ENCODE peak calls at places on chromosomes 6 and 20, in six cellular contexts. P is OCI-LY7, D is cardiac muscle cell, K is left ventricle myocardium inferior, G is neuronal stem cell, Y is heart left ventricle. W is an unnamed sample. For H3K9me3, the result is how much of the 10 kb centered on the place peaks cover.

GRCh38 chr20:34637245-34638185 is 39.4 kb downstream of the PIGU start:
- DNase-seq in P (no peak), D (peak), K (no peak), G (no peak), Y (no peak), W (no peak)

GRCh38 chr6:135651964-135652755 is 154.6 kb upstream of the AHI1 start:
- DNase-seq in P (no peak), D (no peak), K (no peak), G (no peak), Y (no peak), W (no peak)

GRCh38 chr6:53302678-53303360 is 45.9 kb downstream of the ELOVL5 start:
- DNase-seq in P (no peak), D (peak), K (no peak), G (no peak), Y (no peak), W (no peak)

GRCh38 chr6:100456178-100456880 is 8.4 kb downstream of the SIM1 start:
- DNase-seq in P (no peak), D (no peak), K (no peak), G (no peak), Y (no peak), W (no peak)

GRCh38 chr6:9121551-9121950 is 686.2 kb upstream of the SLC35B3 start:
- DNase-seq in P (no peak), D (no peak), K (no peak), G (no peak), Y (no peak), W (no peak)

GRCh38 chr6:56065408-56065807 is 182.0 kb downstream of the COL21A1 start:
- DNase-seq in P (no peak), D (no peak), K (no peak), G (no peak), Y (no peak), W (no peak)

GRCh38 chr6:122548820-122549219 is 61.4 kb upstream of the PKIB start:
- DNase-seq in P (no peak), D (no peak), K (no peak), G (no peak), Y (no peak), W (no peak)

GRCh38 chr20:3686867-3687321 is 5.1 kb upstream of the ADAM33 start:
- DNase-seq in P (no peak), D (peak), K (peak), G (no peak), Y (peak), W (peak)

GRCh38 chr6:56204134-56204533 is 43.2 kb downstream of the COL21A1 start:
- DNase-seq in P (no peak), D (no peak), K (no peak), G (no peak), Y (no peak), W (no peak)

GRCh38 chr6:102026649-102027048 is 633.1 kb downstream of the GRIK2 start:
- DNase-seq in P (no peak), D (no peak), K (no peak), G (no peak), Y (no peak), W (no peak)

GRCh38 chr6:39964094-39964493 is 29.8 kb upstream of the MOCS1 start:
- DNase-seq in P (no peak), D (no peak), K (no peak), G (no peak), Y (no peak), W (no peak)

GRCh38 chr6:67898875-67899274 is 736.2 kb upstream of the ADGRB3 start:
- DNase-seq in P (no peak), D (no peak), K (no peak), G (no peak), Y (no peak), W (no peak)

GRCh38 chr6:8180327-8181161 is 78.2 kb upstream of the EEF1E1 start:
- DNase-seq in P (no peak), D (peak), K (no peak), G (peak), Y (no peak), W (no peak)

GRCh38 chr6:128513878-128514277 is 6.5 kb downstream of the PTPRK start:
- DNase-seq in P (no peak), D (no peak), K (no peak), G (no peak), Y (no peak), W (no peak)

GRCh38 chr6:154139894-154140293 is 100.9 kb downstream of the OPRM1 start:
- DNase-seq in P (no peak), D (no peak), K (no peak), G (no peak), Y (no peak), W (no peak)

GRCh38 chr6:129766959-129767728 is 57.2 kb upstream of the ARHGAP18 start:
- DNase-seq in P (no peak), D (peak), K (peak), G (peak), Y (no peak), W (peak)

GRCh38 chr20:23268792-23269354 is 81.7 kb upstream of the NXT1 start:
- DNase-seq in P (peak), D (no peak), K (no peak), G (no peak), Y (no peak), W (no peak)

GRCh38 chr20:9054176-9054575 is 14.7 kb upstream of the PLCB4 start:
- DNase-seq in P (no peak), D (no peak), K (no peak), G (no peak), Y (no peak), W (no peak)

GRCh38 chr6:161094904-161095440 is 103.4 kb downstream of the MAP3K4 start:
- DNase-seq in P (no peak), D (no peak), K (no peak), G (no peak), Y (no peak), W (no peak)

GRCh38 chr6:132202569-132202968 is 198.7 kb downstream of the MOXD1 start:
- DNase-seq in P (no peak), D (peak), K (no peak), G (no peak), Y (peak), W (no peak)

GRCh38 chr20:62926229-62927127 is at the start of gene DIDO1:
- DNase-seq in P (peak), D (peak), K (peak), G (peak), Y (peak), W (peak)

GRCh38 chr6:156794963-156795362 is 17.8 kb downstream of the ARID1B start:
- DNase-seq in P (no peak), D (no peak), K (no peak), G (no peak), Y (no peak), W (no peak)

GRCh38 chr20:41390889-41391288 is 24.3 kb upstream of the EMILIN3 start:
- DNase-seq in P (no peak), D (no peak), K (no peak), G (no peak), Y (no peak), W (no peak)

GRCh38 chr6:114740547-114740946 is 397.7 kb upstream of the HS3ST5 start:
- DNase-seq in P (no peak), D (no peak), K (no peak), G (no peak), Y (no peak), W (no peak)

GRCh38 chr6:166500246-166500645 is 86.2 kb downstream of the RAMACL start:
- DNase-seq in P (no peak), D (no peak), K (no peak), G (no peak), Y (no peak), W (no peak)

GRCh38 chr6:43089467-43089866 is 13.4 kb downstream of the PTK7 start:
- DNase-seq in P (no peak), D (no peak), K (no peak), G (no peak), Y (no peak), W (no peak)

GRCh38 chr20:58192567-58192966 is 35.9 kb downstream of the ANKRD60 start:
- DNase-seq in P (peak), D (no peak), K (no peak), G (no peak), Y (no peak), W (no peak)

GRCh38 chr6:131029661-131030297 is 33.3 kb downstream of the EPB41L2 start:
- DNase-seq in P (no peak), D (peak), K (no peak), G (peak), Y (no peak), W (no peak)

GRCh38 chr6:72175936-72176335 is 289.6 kb downstream of the RIMS1 start:
- DNase-seq in P (no peak), D (peak), K (no peak), G (no peak), Y (no peak), W (no peak)

GRCh38 chr6:37517411-37517812 is 17.7 kb upstream of the CCDC167 start:
- DNase-seq in P (no peak), D (no peak), K (no peak), G (no peak), Y (no peak), W (no peak)

GRCh38 chr6:159981171-159981571 is 12.3 kb downstream of the IGF2R start:
- DNase-seq in P (no peak), D (no peak), K (no peak), G (no peak), Y (no peak), W (no peak)

GRCh38 chr6:130143709-130144108 is 79.0 kb downstream of the SAMD3 start:
- DNase-seq in P (no peak), D (no peak), K (no peak), G (no peak), Y (no peak), W (no peak)

GRCh38 chr6:166643907-166644590 is 17.0 kb upstream of the RPS6KA2 start:
- DNase-seq in P (no peak), D (no peak), K (no peak), G (no peak), Y (no peak), W (no peak)

GRCh38 chr6:83600531-83600930 is 88.2 kb downstream of the PRSS35 start:
- DNase-seq in P (no peak), D (no peak), K (no peak), G (no peak), Y (no peak), W (no peak)

GRCh38 chr6:11714798-11715285 is 63.8 kb downstream of the ADTRP start:
- DNase-seq in P (no peak), D (no peak), K (no peak), G (no peak), Y (no peak), W (no peak)

GRCh38 chr6:7910298-7910653 is 312 bp downstream of the TXNDC5 start:
- DNase-seq in P (no peak), D (no peak), K (no peak), G (no peak), Y (no peak), W (peak)

GRCh38 chr6:143778926-143779325 is 64.2 kb upstream of the LTV1 start:
- DNase-seq in P (no peak), D (no peak), K (no peak), G (no peak), Y (no peak), W (no peak)

GRCh38 chr6:143783077-143783476 is 60.1 kb upstream of the LTV1 start:
- DNase-seq in P (no peak), D (no peak), K (no peak), G (no peak), Y (no peak), W (no peak)

GRCh38 chr6:143782517-143782916 is 60.6 kb upstream of the LTV1 start:
- DNase-seq in P (no peak), D (no peak), K (no peak), G (no peak), Y (no peak), W (no peak)

DNA sequence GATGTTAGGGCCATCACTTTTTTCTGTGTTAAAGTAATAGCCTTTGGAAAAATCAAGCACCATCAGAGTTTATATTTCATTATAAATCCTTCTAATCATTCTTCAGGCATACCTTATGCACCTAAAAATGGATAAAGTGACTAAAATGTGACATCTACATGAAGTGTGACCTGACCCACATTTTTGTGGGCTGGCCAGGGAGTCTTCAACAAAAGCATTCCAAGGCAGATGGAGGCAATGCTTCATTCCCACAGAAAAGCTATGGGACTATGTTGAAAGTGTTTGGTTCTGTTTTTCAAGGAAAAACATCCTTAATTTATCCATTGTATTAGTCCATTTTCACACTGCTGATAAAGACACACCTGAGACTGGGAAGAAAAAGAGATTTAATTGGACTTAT is 58.8 kb upstream of the LTV1 start:
- DNase-seq in P (no peak), D (no peak), K (no peak), G (no peak), Y (no peak), W (no peak)
- H3K9me3 ChIP-seq in P (under half), D (under half), K (under half), G (under half), Y (under half), W (under half)

GRCh38 chr6:107032051-107032450 is 4.1 kb downstream of the MTRES1 start:
- DNase-seq in P (no peak), D (no peak), K (no peak), G (no peak), Y (no peak), W (no peak)

GRCh38 chr6:107030151-107030550 is 2.2 kb downstream of the MTRES1 start:
- DNase-seq in P (no peak), D (no peak), K (no peak), G (no peak), Y (no peak), W (no peak)

DNA sequence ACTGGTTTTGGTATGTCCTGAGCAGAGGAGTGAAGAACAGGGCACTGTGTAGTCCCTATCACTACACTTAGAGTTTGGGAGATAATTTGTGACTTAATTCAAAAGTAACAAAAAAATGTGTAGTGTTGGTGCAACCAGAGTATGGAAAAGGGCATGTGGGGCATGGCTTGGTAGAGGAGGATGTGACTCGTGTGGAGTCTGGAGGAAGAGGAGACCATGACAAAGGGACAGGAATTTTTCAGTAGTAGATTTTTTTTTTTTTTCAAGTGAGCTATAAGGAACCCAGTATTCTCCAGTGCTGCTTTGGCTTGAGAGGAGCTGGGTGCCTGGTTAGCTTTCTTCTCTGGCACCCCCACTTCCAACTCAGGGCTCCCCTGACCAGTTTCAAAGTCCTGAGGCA is 5.1 kb downstream of the MTRES1 start:
- DNase-seq in P (no peak), D (no peak), K (no peak), G (no peak), Y (no peak), W (no peak)
- H3K9me3 ChIP-seq in P (under half), D (under half), K (under half), G (under half), Y (under half), W (under half)

DNA sequence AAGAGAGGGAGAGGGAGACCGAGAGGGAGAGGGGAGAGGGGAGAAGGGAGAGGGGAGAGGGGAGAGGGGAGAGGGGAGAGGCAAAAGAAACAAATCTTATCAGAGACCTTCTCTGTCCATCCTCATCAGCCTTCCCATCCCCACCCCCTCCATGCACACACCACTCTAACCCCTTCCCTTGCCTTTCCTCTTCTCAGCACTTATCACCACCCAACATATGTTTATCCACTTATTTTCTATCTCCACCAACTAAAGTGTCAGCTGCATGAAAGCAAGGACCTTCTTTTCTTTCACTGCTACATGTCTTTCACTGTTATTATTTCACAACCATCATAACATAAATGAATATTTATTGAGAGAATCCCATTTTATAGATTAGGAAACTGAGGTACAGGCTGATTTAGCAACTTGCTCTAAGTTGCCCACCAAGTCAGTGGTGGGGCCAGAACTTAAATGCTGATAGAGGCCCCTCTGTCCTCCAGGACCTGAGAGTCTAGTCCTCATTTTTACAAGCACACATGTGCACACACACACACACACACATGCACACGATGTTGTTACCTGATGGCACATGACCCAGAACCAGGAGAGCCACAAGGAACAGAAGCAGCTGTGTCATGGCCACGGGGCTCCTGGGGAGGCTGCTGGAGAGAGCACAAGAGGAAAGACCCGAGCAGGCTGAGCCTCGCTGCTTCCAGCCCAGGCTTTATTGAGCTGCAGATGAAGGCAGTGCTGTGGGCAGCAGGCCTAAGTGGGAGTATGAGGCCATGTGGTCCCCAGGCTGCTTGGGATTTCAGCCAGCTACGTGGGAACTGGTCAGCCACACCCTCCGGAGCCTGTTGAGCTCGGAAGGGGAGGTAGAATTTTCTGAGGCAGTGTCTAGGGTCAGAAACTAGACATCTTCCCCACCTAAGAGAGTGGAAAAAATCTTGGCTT is 2.3 kb downstream of the DEFB124 start:
- DNase-seq in P (no peak), D (peak), K (peak), G (no peak), Y (no peak), W (no peak)
- H3K9me3 ChIP-seq in P (under half), D (under half), K (under half), G (under half), Y (under half), W (under half)

DNA sequence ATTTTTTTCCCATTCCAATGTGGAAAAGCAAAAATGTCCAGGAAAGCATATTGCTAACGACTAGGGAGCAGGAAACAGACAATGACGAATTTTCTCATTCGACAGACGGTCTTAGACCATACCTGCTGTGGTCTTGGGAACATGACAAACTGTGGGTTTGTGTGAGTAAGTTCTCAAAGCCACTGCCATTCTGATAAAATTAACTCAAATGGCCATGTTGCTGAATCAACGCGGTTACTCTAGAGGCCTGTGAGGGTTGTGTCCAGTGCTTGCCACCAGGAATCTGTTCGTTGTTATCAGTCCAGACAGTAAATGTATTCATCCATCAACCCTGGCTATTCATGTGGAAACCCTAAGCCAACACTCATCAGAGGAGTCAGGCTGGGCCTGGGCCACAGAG is 124.3 kb downstream of the MYLK4 start:
- DNase-seq in P (no peak), D (peak), K (no peak), G (no peak), Y (no peak), W (no peak)
- H3K9me3 ChIP-seq in P (under half), D (under half), K (under half), G (under half), Y (under half), W (under half)

GRCh38 chr6:27448456-27448855 is 24.4 kb downstream of the ZNF184 start:
- DNase-seq in P (no peak), D (no peak), K (no peak), G (no peak), Y (no peak), W (no peak)
- H3K9me3 ChIP-seq in P (half or more), D (under half), K (half or more), G (under half), Y (under half), W (under half)

GRCh38 chr20:15487030-15487429 is 1086.2 kb downstream of the KIF16B start:
- DNase-seq in P (no peak), D (no peak), K (no peak), G (no peak), Y (no peak), W (no peak)
- H3K9me3 ChIP-seq in P (under half), D (under half), K (under half), G (under half), Y (under half), W (under half)

GRCh38 chr20:55792049-55792448 is 213.3 kb downstream of the CBLN4 start:
- DNase-seq in P (no peak), D (no peak), K (no peak), G (no peak), Y (no peak), W (no peak)
- H3K9me3 ChIP-seq in P (under half), D (under half), K (under half), G (under half), Y (under half), W (under half)

GRCh38 chr6:23176883-23177282 is 607.5 kb downstream of the HDGFL1 start:
- DNase-seq in P (no peak), D (no peak), K (no peak), G (no peak), Y (no peak), W (no peak)
- H3K9me3 ChIP-seq in P (under half), D (under half), K (under half), G (under half), Y (under half), W (under half)

DNA sequence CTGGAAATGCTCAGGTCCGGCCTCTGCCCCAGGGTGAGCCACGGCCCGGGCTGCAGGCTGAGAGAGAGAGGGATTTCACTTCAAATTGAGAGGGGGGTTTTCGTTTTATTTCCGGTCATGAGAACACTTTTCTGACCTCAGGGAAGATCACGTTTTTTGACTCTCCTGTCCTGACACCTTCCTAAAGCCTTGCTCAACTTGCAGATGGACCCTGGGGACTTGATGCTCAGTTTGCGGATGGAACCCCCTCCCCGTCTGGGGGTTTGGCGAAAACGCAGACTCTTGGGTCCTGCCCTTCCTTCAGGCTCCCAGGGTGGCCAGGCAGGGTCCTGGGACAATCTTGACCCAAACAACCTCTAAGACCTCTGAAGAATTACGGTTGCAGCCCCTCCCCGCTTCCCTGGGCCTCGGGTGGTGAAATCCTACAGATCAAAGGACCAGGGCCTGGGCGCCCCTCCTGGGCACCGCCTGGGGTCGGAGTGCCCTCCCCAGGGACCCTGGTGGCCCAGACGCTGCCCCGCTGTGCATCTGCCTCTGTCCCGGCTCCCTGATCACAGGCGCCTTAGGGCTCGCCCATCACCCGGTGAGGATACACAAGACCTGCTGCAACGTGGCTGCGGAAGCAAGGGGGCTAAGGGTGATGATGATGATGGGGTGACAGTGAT is 148.2 kb downstream of the ERMARD start:
- DNase-seq in P (no peak), D (no peak), K (no peak), G (no peak), Y (no peak), W (no peak)
- H3K9me3 ChIP-seq in P (under half), D (under half), K (under half), G (under half), Y (under half), W (under half)